ENCODE peak calls at places on chromosomes 6 and 20, in eight cellular contexts. D is cardiac fibroblast, I is cardiac muscle cell, K is fibroblast of lung, M is heart left ventricle, Q is ovary, V is thoracic aorta, A is GM23338. E is an unnamed sample.

GRCh38 chr6:155120034-155120433 is 124.9 kb downstream of the TIAM2 start:
- DNase-seq in D (no peak), I (no peak), K (peak; percentile 92), M (no peak), Q (no peak), V (no peak), A (peak; percentile 93), E (peak; percentile 78)

GRCh38 chr6:28496099-28496779 is 19.4 kb downstream of the GPX6 start:
- DNase-seq in D (peak; percentile 22), I (no peak), K (no peak), M (no peak), Q (no peak), V (no peak), A (no peak), E (no peak)

GRCh38 chr20:56506103-56506502 is 18.4 kb upstream of the FAM209A start:
- DNase-seq in D (peak; percentile 9), I (no peak), K (no peak), M (no peak), Q (no peak), V (no peak), A (no peak), E (no peak)

GRCh38 chr6:120681204-120681603 is 653.1 kb downstream of the TBC1D32 start:
- DNase-seq in D (no peak), I (no peak), K (no peak), M (no peak), Q (no peak), V (no peak), A (no peak), E (no peak)

GRCh38 chr6:1285589-1286340 is 26.1 kb upstream of the FOXQ1 start:
- DNase-seq in D (peak; percentile 32), I (no peak), K (peak; percentile 82), M (no peak), Q (no peak), V (no peak), A (peak; percentile 14), E (peak; percentile 53)

GRCh38 chr6:81326856-81327561 is 425.5 kb downstream of the TENT5A start:
- DNase-seq in D (peak; percentile 28), I (no peak), K (peak; percentile 89), M (no peak), Q (no peak), V (no peak), A (no peak), E (no peak)

GRCh38 chr20:49400904-49401303 is 81.6 kb downstream of the KCNB1 start:
- DNase-seq in D (peak; percentile 15), I (no peak), K (peak; percentile 33), M (no peak), Q (no peak), V (no peak), A (no peak), E (peak; percentile 60)

GRCh38 chr20:13717631-13718044 is 67.1 kb downstream of the ESF1 start:
- DNase-seq in D (no peak), I (no peak), K (no peak), M (no peak), Q (no peak), V (no peak), A (peak; percentile 21), E (no peak)

GRCh38 chr6:82842721-82843120 is 222.9 kb downstream of the UBE3D start:
- DNase-seq in D (peak; percentile 77), I (no peak), K (peak; percentile 95), M (no peak), Q (no peak), V (no peak), A (no peak), E (peak; percentile 78)

GRCh38 chr20:1336699-1337387 is 7.9 kb upstream of the SDCBP2 start:
- DNase-seq in D (peak; percentile 65), I (no peak), K (peak; percentile 57), M (peak; percentile 91), Q (peak; percentile 63), V (no peak), A (peak; percentile 43), E (peak; percentile 20)

GRCh38 chr20:62688855-62689460 is 19.7 kb upstream of the NTSR1 start:
- DNase-seq in D (no peak), I (peak; percentile 24), K (peak; percentile 21), M (no peak), Q (no peak), V (no peak), A (no peak), E (peak; percentile 4)

GRCh38 chr20:48694466-48694865 is 133.3 kb downstream of the PREX1 start:
- DNase-seq in D (no peak), I (no peak), K (no peak), M (no peak), Q (no peak), V (no peak), A (no peak), E (no peak)

GRCh38 chr6:7238900-7239589 is 74.0 kb downstream of the SSR1 start:
- DNase-seq in D (peak; percentile 75), I (peak; percentile 90), K (peak; percentile 67), M (peak; percentile 91), Q (peak; percentile 87), V (peak; percentile 55), A (peak; percentile 94), E (peak; percentile 23)

GRCh38 chr6:42138630-42139619 is 3.5 kb downstream of the C6orf132 start:
- DNase-seq in D (peak; percentile 37), I (no peak), K (peak; percentile 40), M (no peak), Q (no peak), V (no peak), A (peak; percentile 48), E (no peak)

GRCh38 chr6:137878810-137879285 is 11.8 kb downstream of the TNFAIP3 start:
- DNase-seq in D (peak; percentile 50), I (peak; percentile 74), K (no peak), M (peak; percentile 81), Q (no peak), V (no peak), A (peak; percentile 92), E (no peak)
- H3K4me3 ChIP-seq in D (no peak overlapping the region), I (no peak overlapping the region), K (no peak overlapping the region), M (no peak overlapping the region), Q (no peak overlapping the region), V (no peak overlapping the region), A (no peak overlapping the region), E (no peak overlapping the region)

GRCh38 chr6:35486005-35486925 is 10.6 kb downstream of the TEAD3 start:
- DNase-seq in D (peak; percentile 39), I (no peak), K (no peak), M (peak; percentile 74), Q (peak; percentile 88), V (no peak), A (peak; percentile 94), E (no peak)
- H3K4me3 ChIP-seq in D (no peak overlapping the region), I (no peak overlapping the region), K (no peak overlapping the region), M (peak overlapping the region; percentile 49), Q (peak overlapping the region; percentile 19), V (peak overlapping the region; percentile 33), A (peak overlapping the region; percentile 72), E (no peak overlapping the region)

GRCh38 chr6:167711784-167712183 is 114.9 kb upstream of the AFDN start:
- DNase-seq in D (no peak), I (no peak), K (no peak), M (no peak), Q (no peak), V (no peak), A (no peak), E (no peak)
- H3K4me3 ChIP-seq in D (no peak overlapping the region), I (no peak overlapping the region), K (no peak overlapping the region), M (no peak overlapping the region), Q (no peak overlapping the region), V (no peak overlapping the region), A (no peak overlapping the region), E (no peak overlapping the region)

DNA sequence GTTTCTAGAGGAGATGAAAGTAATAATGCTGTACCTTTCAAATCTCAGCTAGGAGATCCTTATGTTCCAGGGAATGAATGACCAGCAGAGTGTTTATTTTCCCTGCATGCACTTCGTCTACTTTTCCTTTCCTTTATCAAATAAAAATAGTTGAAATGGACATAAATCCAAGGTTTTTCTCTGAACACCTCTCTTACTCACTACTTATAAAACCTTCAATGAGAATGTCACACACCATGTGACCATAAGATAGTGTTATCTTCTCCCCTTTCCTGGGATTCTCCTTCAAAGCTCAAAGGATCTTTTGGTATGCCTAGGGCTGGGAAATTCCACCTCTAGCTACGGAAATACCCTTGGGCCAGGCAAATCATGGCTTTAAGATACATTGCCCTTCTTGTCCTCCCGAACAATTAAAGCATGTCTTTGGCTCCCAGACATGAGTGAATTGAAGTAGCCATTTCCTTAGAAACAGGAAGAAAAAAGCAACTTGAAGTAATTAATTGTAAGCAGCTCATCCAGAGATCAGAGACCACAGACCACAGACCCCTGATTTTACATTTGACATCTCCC is 3.9 kb downstream of the PLCB4 start:
- DNase-seq in D (no peak), I (no peak), K (no peak), M (no peak), Q (no peak), V (no peak), A (peak; percentile 57), E (no peak)
- H3K4me3 ChIP-seq in D (no peak overlapping the region), I (no peak overlapping the region), K (no peak overlapping the region), M (no peak overlapping the region), Q (no peak overlapping the region), V (no peak overlapping the region), A (no peak overlapping the region), E (no peak overlapping the region)

DNA sequence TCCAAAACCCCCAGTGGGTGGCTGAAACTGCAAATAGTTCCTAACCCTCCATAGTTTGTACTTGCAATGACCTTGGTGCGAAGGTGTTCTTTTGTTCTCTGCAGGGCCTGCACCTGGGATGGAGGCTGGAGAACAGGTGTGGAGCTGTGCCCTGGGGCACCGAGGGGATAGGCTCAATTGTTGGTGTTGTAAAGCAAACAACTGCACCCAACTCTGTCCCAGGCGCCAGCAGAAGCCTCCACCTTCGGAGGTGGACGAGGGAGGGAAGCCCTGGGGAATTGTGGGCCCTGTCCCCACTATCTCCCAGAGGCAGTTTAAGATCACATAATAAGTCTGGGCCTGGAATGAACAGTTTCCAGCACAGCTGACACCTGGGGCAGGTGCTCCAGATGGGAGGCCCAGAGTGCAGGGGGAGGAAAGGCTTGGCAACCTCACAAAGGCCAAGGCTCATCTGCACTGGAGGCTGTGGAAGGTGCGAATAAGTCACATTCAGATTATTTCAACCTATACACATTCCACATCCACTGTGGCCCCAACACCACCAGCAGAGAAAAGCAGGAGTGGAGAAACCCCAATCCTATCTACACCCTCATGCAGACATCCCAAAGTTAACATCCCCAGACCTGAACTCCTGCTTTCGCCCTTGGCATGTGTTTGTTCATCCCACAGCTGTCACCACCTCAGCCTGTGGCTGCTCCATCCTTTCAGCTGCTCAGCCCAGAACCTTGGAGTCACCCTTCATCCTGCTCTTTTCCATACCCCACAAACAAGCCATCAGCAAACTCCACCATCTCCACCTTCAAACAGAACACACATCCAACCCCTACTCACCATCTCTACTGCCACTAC is 12.3 kb upstream of the CBFA2T2 start:
- DNase-seq in D (no peak), I (peak; percentile 20), K (no peak), M (no peak), Q (no peak), V (no peak), A (peak; percentile 54), E (no peak)
- H3K4me3 ChIP-seq in D (no peak overlapping the region), I (no peak overlapping the region), K (no peak overlapping the region), M (no peak overlapping the region), Q (no peak overlapping the region), V (no peak overlapping the region), A (no peak overlapping the region), E (no peak overlapping the region)

DNA sequence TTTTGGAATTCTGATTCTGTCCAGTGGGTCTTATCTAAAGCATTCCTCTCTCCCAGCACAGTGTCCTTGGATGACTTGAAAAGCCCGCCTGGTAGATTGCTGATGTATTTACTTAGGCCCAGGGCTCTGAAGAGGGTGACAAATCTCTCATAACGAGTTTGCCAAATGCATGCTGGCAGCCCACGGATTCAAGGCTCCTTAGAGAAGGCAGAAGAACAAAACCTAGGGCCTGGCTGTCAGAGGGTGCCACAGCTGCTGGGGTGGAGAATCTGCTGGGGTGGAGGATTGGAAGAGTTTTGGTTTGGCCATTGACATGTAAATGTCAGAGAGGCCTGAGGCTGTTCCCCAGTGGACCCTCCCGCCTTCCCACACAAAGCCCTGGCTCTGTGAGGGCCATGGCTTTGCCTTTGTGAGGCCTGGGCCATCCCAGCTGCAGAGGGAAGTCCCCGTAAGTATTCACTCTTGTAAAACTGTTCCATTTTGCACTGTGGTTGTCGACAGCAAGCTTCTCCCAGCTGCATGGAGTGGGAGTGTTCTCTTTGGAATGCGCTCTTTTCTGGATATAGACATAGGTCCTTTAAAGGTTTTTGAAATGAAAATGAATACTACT is 50.3 kb downstream of the ANKRD6 start:
- DNase-seq in D (peak; percentile 2), I (peak; percentile 56), K (peak; percentile 80), M (peak; percentile 64), Q (peak; percentile 42), V (peak; percentile 38), A (peak; percentile 88), E (no peak)
- H3K4me3 ChIP-seq in D (no peak overlapping the region), I (no peak overlapping the region), K (no peak overlapping the region), M (no peak overlapping the region), Q (no peak overlapping the region), V (peak overlapping the region; percentile 55), A (peak overlapping the region; percentile 20), E (no peak overlapping the region)